ENCODE peak calls at places on chromosome 5, in five cellular contexts. C is endothelial cell; Z is GDM1; G is stimulated activated CD8-positive, alpha-beta memory T cell treated with anti-CD3 and anti-CD28 coated beads, Interleukin-7, amount 100 ng/mL, for 1 hour; W is type B pancreatic cell. N is an unnamed sample.

GRCh38 chr5:59356813-59357381 is 536.6 kb downstream of the PDE4D start:
- DNase-seq in W (no peak), G (no peak), Z (no peak), C (peak), N (peak)

GRCh38 chr5:6567835-6568234 is 65.0 kb downstream of the NSUN2 start:
- DNase-seq in G (no peak), Z (no peak), W (peak), C (no peak), N (no peak)

GRCh38 chr5:73274870-73275756 is 102.1 kb downstream of the TMEM174 start:
- DNase-seq in C (no peak), Z (no peak), W (no peak), G (no peak), N (no peak)

GRCh38 chr5:150211156-150212030 is 21.5 kb downstream of the SLC6A7 start:
- DNase-seq in C (no peak), Z (no peak), W (no peak), G (no peak), N (no peak)

GRCh38 chr5:107670927-107671741 is at the start of gene EFNA5:
- DNase-seq in W (peak), G (no peak), Z (no peak), C (peak), N (peak)

GRCh38 chr5:112174959-112175594 is 244.0 kb downstream of the EPB41L4A start:
- DNase-seq in Z (no peak), G (no peak), C (peak), W (no peak), N (no peak)

GRCh38 chr5:171415115-171415730 is 4.2 kb upstream of the FGF18 start:
- DNase-seq in G (no peak), Z (no peak), C (no peak), W (no peak), N (no peak)

GRCh38 chr5:155514105-155514563 is 500.6 kb downstream of the KIF4B start:
- DNase-seq in Z (no peak), G (no peak), C (no peak), W (no peak), N (no peak)

GRCh38 chr5:113574417-113574816 is 60.9 kb downstream of the YTHDC2 start:
- DNase-seq in Z (no peak), W (no peak), G (no peak), C (no peak), N (no peak)

N was measured in upper lobe of left lung.